ENCODE peak calls at places on chromosomes 16 and 17, in eight cellular contexts. One of them, this sample, is unnamed.

GRCh38 chr17:61454932-61455753 is 2.9 kb downstream of the TBX4 start:
- DNase-seq in endothelial cell of umbilical vein: no peak
- DNase-seq in ovary: no peak
- DNase-seq in A549: no peak
- DNase-seq in GM23338: peak
- DNase-seq in heart left ventricle: no peak
- DNase-seq in endothelial cell: no peak
- DNase-seq in natural killer cell: no peak
- DNase-seq in this sample: no peak

GRCh38 chr16:25838724-25839186 is 147.0 kb downstream of the HS3ST4 start:
- DNase-seq in endothelial cell of umbilical vein: peak
- DNase-seq in ovary: no peak
- DNase-seq in A549: peak
- DNase-seq in GM23338: peak
- DNase-seq in heart left ventricle: no peak
- DNase-seq in endothelial cell: peak
- DNase-seq in natural killer cell: no peak
- DNase-seq in this sample: no peak

GRCh38 chr16:80197790-80198201 is 343.0 kb upstream of the DYNLRB2 start:
- DNase-seq in endothelial cell of umbilical vein: peak
- DNase-seq in ovary: no peak
- DNase-seq in A549: peak
- DNase-seq in GM23338: no peak
- DNase-seq in heart left ventricle: no peak
- DNase-seq in endothelial cell: no peak
- DNase-seq in natural killer cell: no peak
- DNase-seq in this sample: no peak

GRCh38 chr16:1964046-1964505 is 550 bp downstream of the RPS2 start:
- DNase-seq in endothelial cell of umbilical vein: peak
- DNase-seq in ovary: peak
- DNase-seq in A549: no peak
- DNase-seq in GM23338: no peak
- DNase-seq in heart left ventricle: peak
- DNase-seq in endothelial cell: peak
- DNase-seq in natural killer cell: no peak
- DNase-seq in this sample: no peak

GRCh38 chr17:69166957-69167356 is 25.3 kb upstream of the ABCA6 start:
- DNase-seq in endothelial cell of umbilical vein: no peak
- DNase-seq in ovary: no peak
- DNase-seq in A549: no peak
- DNase-seq in GM23338: no peak
- DNase-seq in heart left ventricle: no peak
- DNase-seq in endothelial cell: no peak
- DNase-seq in natural killer cell: no peak
- DNase-seq in this sample: no peak

GRCh38 chr17:3693829-3694231 is 2.1 kb downstream of the P2RX5 start:
- DNase-seq in endothelial cell of umbilical vein: no peak
- DNase-seq in ovary: no peak
- DNase-seq in A549: no peak
- DNase-seq in GM23338: no peak
- DNase-seq in heart left ventricle: no peak
- DNase-seq in endothelial cell: no peak
- DNase-seq in natural killer cell: peak
- DNase-seq in this sample: no peak

GRCh38 chr17:39235555-39236221 is 9.9 kb upstream of the STAC2 start:
- DNase-seq in endothelial cell of umbilical vein: peak
- DNase-seq in ovary: no peak
- DNase-seq in A549: peak
- DNase-seq in GM23338: peak
- DNase-seq in heart left ventricle: no peak
- DNase-seq in endothelial cell: peak
- DNase-seq in natural killer cell: no peak
- DNase-seq in this sample: peak

GRCh38 chr16:90020260-90020837 is 1.1 kb upstream of the DBNDD1 start:
- DNase-seq in endothelial cell of umbilical vein: no peak
- DNase-seq in ovary: no peak
- DNase-seq in A549: no peak
- DNase-seq in GM23338: no peak
- DNase-seq in heart left ventricle: no peak
- DNase-seq in endothelial cell: no peak
- DNase-seq in natural killer cell: no peak
- DNase-seq in this sample: no peak

DNA sequence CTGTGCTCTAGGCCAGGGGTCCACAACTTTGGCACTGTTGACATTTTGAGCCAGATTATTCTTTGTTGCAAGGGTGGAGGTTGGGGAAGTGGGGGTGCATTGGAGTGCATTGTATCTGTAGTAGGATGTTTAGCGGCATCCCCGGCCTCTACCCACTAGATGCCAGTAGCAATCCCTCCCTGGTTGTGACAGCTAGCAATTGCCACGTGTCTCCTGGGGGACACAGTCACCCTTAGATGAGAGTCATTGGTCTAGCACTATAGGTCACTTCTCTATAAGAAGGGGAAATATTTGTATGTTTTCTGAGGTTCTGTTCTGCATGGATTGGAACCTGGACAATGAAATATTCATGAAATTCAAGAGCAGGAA is 32.4 kb downstream of the MSI2 start:
- DNase-seq in endothelial cell of umbilical vein: no peak
- DNase-seq in ovary: no peak
- DNase-seq in A549: no peak
- DNase-seq in GM23338: no peak
- DNase-seq in heart left ventricle: peak
- DNase-seq in endothelial cell: no peak
- DNase-seq in natural killer cell: no peak
- DNase-seq in this sample: no peak
- TF ChIP-seq CTCF in endothelial cell of umbilical vein: no peak
- TF ChIP-seq CTCF in ovary: no peak
- TF ChIP-seq CTCF in A549: no peak
- TF ChIP-seq CTCF in GM23338: peak
- TF ChIP-seq CTCF in heart left ventricle: peak
- TF ChIP-seq CTCF in endothelial cell: no peak
- TF ChIP-seq CTCF in natural killer cell: no peak
- TF ChIP-seq CTCF in this sample: no peak

DNA sequence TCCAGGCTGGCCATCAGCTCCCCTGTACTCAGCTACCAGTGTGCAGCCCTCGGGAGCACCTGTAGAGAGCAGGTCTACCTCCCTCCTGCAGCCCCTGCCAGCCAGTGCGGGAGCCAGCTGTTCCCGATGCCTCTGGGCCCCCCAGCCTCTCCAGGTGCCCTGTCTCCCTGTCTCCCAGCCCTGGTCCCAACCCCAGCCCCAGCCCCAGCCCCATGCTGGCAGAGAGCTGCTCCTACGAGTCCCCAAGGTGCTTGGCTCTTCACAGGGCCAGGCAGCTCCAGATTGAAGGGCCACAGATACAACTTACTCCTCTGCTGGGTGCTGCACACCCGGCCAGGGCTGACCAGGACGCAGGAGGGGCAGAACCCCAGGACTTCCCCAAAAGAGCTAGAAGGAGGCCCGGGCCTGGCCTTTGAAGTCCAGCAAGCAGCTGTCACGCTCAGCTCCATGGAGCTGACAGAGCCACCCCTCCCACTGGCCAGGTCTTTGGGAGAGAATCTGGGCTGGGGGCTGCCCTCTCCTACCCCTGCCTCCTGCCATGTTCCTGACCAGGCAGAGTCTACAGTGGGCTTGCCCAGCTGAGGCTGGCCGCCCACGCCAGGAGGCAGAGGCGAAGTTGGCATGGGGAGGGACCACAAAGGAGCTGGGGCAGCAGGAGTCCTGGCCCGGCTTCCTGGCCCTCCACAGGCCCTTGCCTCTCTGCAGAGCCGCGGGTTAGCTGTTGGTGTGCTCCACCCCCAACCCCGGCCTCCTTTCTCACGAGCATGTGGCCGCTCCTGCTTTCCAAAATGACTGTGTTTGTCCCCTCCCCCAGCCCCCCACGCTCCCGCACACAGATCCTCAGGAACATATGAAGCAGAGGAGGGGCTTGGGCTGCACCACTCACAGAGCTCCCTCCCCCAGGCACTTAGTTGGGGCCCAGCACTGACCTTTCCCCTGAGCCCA is 9.4 kb upstream of the ADAM11 start:
- DNase-seq in endothelial cell of umbilical vein: no peak
- DNase-seq in ovary: no peak
- DNase-seq in A549: no peak
- DNase-seq in GM23338: no peak
- DNase-seq in heart left ventricle: peak
- DNase-seq in endothelial cell: no peak
- DNase-seq in natural killer cell: no peak
- DNase-seq in this sample: no peak
- TF ChIP-seq CTCF in endothelial cell of umbilical vein: no peak
- TF ChIP-seq CTCF in ovary: no peak
- TF ChIP-seq CTCF in A549: no peak
- TF ChIP-seq CTCF in GM23338: no peak
- TF ChIP-seq CTCF in heart left ventricle: no peak
- TF ChIP-seq CTCF in endothelial cell: no peak
- TF ChIP-seq CTCF in natural killer cell: no peak
- TF ChIP-seq CTCF in this sample: no peak

GRCh38 chr16:66156538-66156937 is 210.0 kb upstream of the CDH5 start:
- DNase-seq in endothelial cell of umbilical vein: no peak
- DNase-seq in ovary: no peak
- DNase-seq in A549: no peak
- DNase-seq in GM23338: no peak
- DNase-seq in heart left ventricle: no peak
- DNase-seq in endothelial cell: no peak
- DNase-seq in natural killer cell: no peak
- DNase-seq in this sample: no peak

GRCh38 chr16:66164581-66164980 is 201.9 kb upstream of the CDH5 start:
- DNase-seq in endothelial cell of umbilical vein: no peak
- DNase-seq in ovary: no peak
- DNase-seq in A549: no peak
- DNase-seq in GM23338: no peak
- DNase-seq in heart left ventricle: no peak
- DNase-seq in endothelial cell: no peak
- DNase-seq in natural killer cell: no peak
- DNase-seq in this sample: no peak

GRCh38 chr16:66161942-66162341 is 204.5 kb upstream of the CDH5 start:
- DNase-seq in endothelial cell of umbilical vein: no peak
- DNase-seq in ovary: no peak
- DNase-seq in A549: no peak
- DNase-seq in GM23338: no peak
- DNase-seq in heart left ventricle: no peak
- DNase-seq in endothelial cell: no peak
- DNase-seq in natural killer cell: no peak
- DNase-seq in this sample: no peak

GRCh38 chr16:66155933-66156332 is 210.6 kb upstream of the CDH5 start:
- DNase-seq in endothelial cell of umbilical vein: no peak
- DNase-seq in ovary: no peak
- DNase-seq in A549: no peak
- DNase-seq in GM23338: no peak
- DNase-seq in heart left ventricle: no peak
- DNase-seq in endothelial cell: no peak
- DNase-seq in natural killer cell: no peak
- DNase-seq in this sample: no peak

GRCh38 chr16:66159987-66160386 is 206.5 kb upstream of the CDH5 start:
- DNase-seq in endothelial cell of umbilical vein: no peak
- DNase-seq in ovary: no peak
- DNase-seq in A549: no peak
- DNase-seq in GM23338: no peak
- DNase-seq in heart left ventricle: no peak
- DNase-seq in endothelial cell: no peak
- DNase-seq in natural killer cell: no peak
- DNase-seq in this sample: no peak
- TF ChIP-seq CTCF in endothelial cell of umbilical vein: no peak
- TF ChIP-seq CTCF in ovary: no peak
- TF ChIP-seq CTCF in A549: no peak
- TF ChIP-seq CTCF in GM23338: peak
- TF ChIP-seq CTCF in heart left ventricle: no peak
- TF ChIP-seq CTCF in endothelial cell: no peak
- TF ChIP-seq CTCF in natural killer cell: no peak
- TF ChIP-seq CTCF in this sample: no peak

DNA sequence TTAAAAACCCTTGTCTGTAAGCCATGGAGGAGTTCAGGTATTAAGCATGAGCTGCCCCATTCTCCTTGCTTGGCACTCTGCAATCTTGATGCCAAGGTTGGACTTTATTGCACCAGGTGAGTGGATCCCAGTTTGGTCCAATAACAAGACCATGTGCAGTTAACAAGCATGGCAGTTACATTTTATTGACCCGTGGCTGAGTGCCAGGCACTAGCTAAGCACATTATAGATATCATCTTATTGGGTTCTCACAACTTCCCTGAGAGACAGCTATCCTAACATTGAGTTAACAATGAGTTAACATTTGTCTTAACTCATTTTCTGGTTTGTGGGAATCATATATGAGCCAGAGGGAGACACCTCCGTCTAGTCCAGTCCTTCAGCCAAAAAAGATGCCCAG is 21.8 kb downstream of the LYRM9 start:
- DNase-seq in endothelial cell of umbilical vein: no peak
- DNase-seq in ovary: no peak
- DNase-seq in A549: no peak
- DNase-seq in GM23338: no peak
- DNase-seq in heart left ventricle: no peak
- DNase-seq in endothelial cell: no peak
- DNase-seq in natural killer cell: no peak
- DNase-seq in this sample: no peak
- TF ChIP-seq CTCF in endothelial cell of umbilical vein: no peak
- TF ChIP-seq CTCF in ovary: no peak
- TF ChIP-seq CTCF in A549: no peak
- TF ChIP-seq CTCF in GM23338: no peak
- TF ChIP-seq CTCF in heart left ventricle: no peak
- TF ChIP-seq CTCF in endothelial cell: no peak
- TF ChIP-seq CTCF in natural killer cell: no peak
- TF ChIP-seq CTCF in this sample: no peak

GRCh38 chr16:2990891-2991290 is 10.6 kb upstream of the PKMYT1 start:
- DNase-seq in endothelial cell of umbilical vein: no peak
- DNase-seq in ovary: no peak
- DNase-seq in A549: no peak
- DNase-seq in GM23338: peak
- DNase-seq in heart left ventricle: no peak
- DNase-seq in endothelial cell: no peak
- DNase-seq in natural killer cell: no peak
- DNase-seq in this sample: no peak
- TF ChIP-seq CTCF in endothelial cell of umbilical vein: no peak
- TF ChIP-seq CTCF in ovary: no peak
- TF ChIP-seq CTCF in A549: no peak
- TF ChIP-seq CTCF in GM23338: no peak
- TF ChIP-seq CTCF in heart left ventricle: no peak
- TF ChIP-seq CTCF in endothelial cell: no peak
- TF ChIP-seq CTCF in natural killer cell: no peak
- TF ChIP-seq CTCF in this sample: no peak

DNA sequence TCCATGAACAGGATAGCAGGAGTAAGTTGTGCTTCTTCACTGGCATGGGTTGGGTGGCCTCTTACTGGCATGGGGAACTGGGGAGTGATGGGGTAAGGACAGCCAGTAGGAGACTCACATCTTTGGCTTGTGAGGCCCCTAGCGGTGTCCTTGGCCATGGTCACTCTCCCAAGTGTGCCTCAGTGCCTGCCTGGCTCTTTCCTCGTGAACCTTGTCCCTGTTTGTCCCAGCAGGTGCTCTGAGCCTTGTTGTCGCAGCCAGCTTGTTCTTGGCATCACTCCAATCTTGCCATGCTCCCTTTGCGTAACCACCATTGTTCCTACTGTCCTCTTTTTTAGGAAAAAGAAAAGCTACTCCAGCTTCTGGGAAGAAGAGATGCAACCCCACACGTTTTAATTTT is 53.6 kb upstream of the SDK2 start:
- DNase-seq in endothelial cell of umbilical vein: no peak
- DNase-seq in ovary: no peak
- DNase-seq in A549: no peak
- DNase-seq in GM23338: peak
- DNase-seq in heart left ventricle: no peak
- DNase-seq in endothelial cell: no peak
- DNase-seq in natural killer cell: no peak
- DNase-seq in this sample: no peak
- TF ChIP-seq CTCF in endothelial cell of umbilical vein: no peak
- TF ChIP-seq CTCF in ovary: no peak
- TF ChIP-seq CTCF in A549: no peak
- TF ChIP-seq CTCF in GM23338: peak
- TF ChIP-seq CTCF in heart left ventricle: peak
- TF ChIP-seq CTCF in endothelial cell: no peak
- TF ChIP-seq CTCF in natural killer cell: no peak
- TF ChIP-seq CTCF in this sample: no peak